ENCODE peak calls at places on chromosomes 1 and 21, in seven cellular contexts. One of them, this sample, is unnamed.

GRCh38 chr1:86906419-86906818 is 7.5 kb downstream of the SELENOF start:
- DNase-seq in AG09309: no peak
- DNase-seq in kidney: no peak
- DNase-seq in pancreas: no peak
- DNase-seq in AG04450: no peak
- DNase-seq in nephron progenitor cell: no peak
- DNase-seq in fibroblast of lung: no peak
- DNase-seq in this sample: no peak

GRCh38 chr1:116881879-116882520 is 27.7 kb upstream of the PTGFRN start:
- DNase-seq in nephron progenitor cell: peak
- DNase-seq in fibroblast of lung: peak
- DNase-seq in pancreas: peak
- DNase-seq in AG09309: peak
- DNase-seq in kidney: no peak
- DNase-seq in AG04450: peak
- DNase-seq in this sample: peak

GRCh38 chr1:155938220-155938627 is 3.2 kb upstream of the RXFP4 start:
- DNase-seq in pancreas: no peak
- DNase-seq in nephron progenitor cell: no peak
- DNase-seq in kidney: no peak
- DNase-seq in AG09309: no peak
- DNase-seq in AG04450: no peak
- DNase-seq in fibroblast of lung: peak
- DNase-seq in this sample: no peak

GRCh38 chr1:40383095-40383487 is 9.6 kb downstream of the SMAP2 start:
- DNase-seq in pancreas: no peak
- DNase-seq in fibroblast of lung: no peak
- DNase-seq in AG04450: no peak
- DNase-seq in nephron progenitor cell: no peak
- DNase-seq in kidney: no peak
- DNase-seq in AG09309: no peak
- DNase-seq in this sample: no peak

GRCh38 chr1:6026095-6026809 is 19.4 kb upstream of the KCNAB2 start:
- DNase-seq in fibroblast of lung: peak
- DNase-seq in nephron progenitor cell: peak
- DNase-seq in kidney: peak
- DNase-seq in AG09309: no peak
- DNase-seq in AG04450: no peak
- DNase-seq in pancreas: peak
- DNase-seq in this sample: peak

GRCh38 chr1:226736001-226736907 is 2.8 kb downstream of the ITPKB start:
- DNase-seq in AG04450: no peak
- DNase-seq in fibroblast of lung: no peak
- DNase-seq in nephron progenitor cell: no peak
- DNase-seq in pancreas: no peak
- DNase-seq in AG09309: no peak
- DNase-seq in kidney: peak
- DNase-seq in this sample: no peak

GRCh38 chr1:200015811-200016210 is 11.7 kb upstream of the NR5A2 start:
- DNase-seq in kidney: no peak
- DNase-seq in AG09309: no peak
- DNase-seq in pancreas: no peak
- DNase-seq in fibroblast of lung: no peak
- DNase-seq in AG04450: no peak
- DNase-seq in nephron progenitor cell: no peak
- DNase-seq in this sample: no peak

GRCh38 chr1:26787381-26787705 is 407 bp upstream of the PIGV start:
- DNase-seq in AG09309: no peak
- DNase-seq in pancreas: no peak
- DNase-seq in nephron progenitor cell: no peak
- DNase-seq in kidney: no peak
- DNase-seq in fibroblast of lung: peak
- DNase-seq in AG04450: no peak
- DNase-seq in this sample: no peak

GRCh38 chr1:191839891-191840290 is 318.4 kb upstream of the RGS18 start:
- DNase-seq in nephron progenitor cell: no peak
- DNase-seq in AG04450: peak
- DNase-seq in fibroblast of lung: peak
- DNase-seq in AG09309: no peak
- DNase-seq in pancreas: no peak
- DNase-seq in kidney: no peak
- DNase-seq in this sample: no peak

GRCh38 chr1:185632659-185633428 is 101.3 kb upstream of the HMCN1 start:
- DNase-seq in AG04450: no peak
- DNase-seq in AG09309: peak
- DNase-seq in pancreas: no peak
- DNase-seq in kidney: no peak
- DNase-seq in nephron progenitor cell: no peak
- DNase-seq in fibroblast of lung: peak
- DNase-seq in this sample: no peak

GRCh38 chr1:151289080-151289935 is 7.2 kb downstream of the ZNF687 start:
- DNase-seq in AG04450: no peak
- DNase-seq in AG09309: no peak
- DNase-seq in nephron progenitor cell: no peak
- DNase-seq in pancreas: no peak
- DNase-seq in fibroblast of lung: no peak
- DNase-seq in kidney: no peak
- DNase-seq in this sample: no peak

GRCh38 chr21:33201945-33202344 is 27.8 kb upstream of the IFNAR2 start:
- DNase-seq in kidney: no peak
- DNase-seq in fibroblast of lung: no peak
- DNase-seq in AG04450: no peak
- DNase-seq in pancreas: no peak
- DNase-seq in AG09309: no peak
- DNase-seq in nephron progenitor cell: no peak
- DNase-seq in this sample: no peak

GRCh38 chr1:202144510-202145324 is at the start of gene ARL8A:
- DNase-seq in fibroblast of lung: peak
- DNase-seq in kidney: peak
- DNase-seq in AG04450: no peak
- DNase-seq in pancreas: peak
- DNase-seq in nephron progenitor cell: peak
- DNase-seq in AG09309: no peak
- DNase-seq in this sample: no peak

GRCh38 chr1:89873250-89873649 is 52.4 kb downstream of the LRRC8D start:
- DNase-seq in AG09309: no peak
- DNase-seq in nephron progenitor cell: no peak
- DNase-seq in pancreas: no peak
- DNase-seq in AG04450: no peak
- DNase-seq in kidney: no peak
- DNase-seq in fibroblast of lung: no peak
- DNase-seq in this sample: no peak
- TF ChIP-seq CTCF in AG09309: no peak
- TF ChIP-seq CTCF in nephron progenitor cell: no peak
- TF ChIP-seq CTCF in pancreas: no peak
- TF ChIP-seq CTCF in AG04450: no peak
- TF ChIP-seq CTCF in kidney: no peak
- TF ChIP-seq CTCF in fibroblast of lung: no peak
- TF ChIP-seq CTCF in this sample: no peak

DNA sequence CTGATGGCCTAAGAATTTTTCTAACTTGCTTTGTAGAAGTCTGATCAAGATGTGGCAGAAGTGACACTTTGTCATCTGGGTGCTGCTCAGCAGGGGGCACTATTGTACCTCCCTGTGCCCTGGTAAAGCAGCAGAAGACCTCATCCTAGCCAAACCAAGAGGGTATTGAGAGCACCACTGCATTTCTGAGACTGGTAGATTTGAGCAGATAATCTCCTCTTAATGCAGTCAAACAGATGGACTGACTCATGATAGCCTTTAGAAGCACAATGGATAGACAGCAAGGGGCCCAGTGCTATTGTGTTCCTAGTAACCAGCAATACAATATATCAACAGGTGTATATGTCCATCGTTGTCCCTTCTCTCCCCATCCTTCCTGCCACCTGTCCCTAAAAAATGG is 5.7 kb downstream of the TPM3 start:
- DNase-seq in AG09309: no peak
- DNase-seq in kidney: no peak
- DNase-seq in fibroblast of lung: peak
- DNase-seq in pancreas: peak
- DNase-seq in AG04450: no peak
- DNase-seq in nephron progenitor cell: peak
- DNase-seq in this sample: no peak
- TF ChIP-seq CTCF in AG09309: peak
- TF ChIP-seq CTCF in kidney: peak
- TF ChIP-seq CTCF in fibroblast of lung: peak
- TF ChIP-seq CTCF in pancreas: peak
- TF ChIP-seq CTCF in AG04450: peak
- TF ChIP-seq CTCF in nephron progenitor cell: peak
- TF ChIP-seq CTCF in this sample: no peak

GRCh38 chr1:229409616-229410369 is 24.1 kb downstream of the ACTA1 start:
- DNase-seq in nephron progenitor cell: no peak
- DNase-seq in AG09309: no peak
- DNase-seq in pancreas: no peak
- DNase-seq in fibroblast of lung: no peak
- DNase-seq in AG04450: no peak
- DNase-seq in kidney: no peak
- DNase-seq in this sample: no peak

GRCh38 chr1:229408458-229409037 is 25.3 kb downstream of the ACTA1 start:
- DNase-seq in pancreas: no peak
- DNase-seq in kidney: no peak
- DNase-seq in fibroblast of lung: no peak
- DNase-seq in nephron progenitor cell: peak
- DNase-seq in AG04450: no peak
- DNase-seq in AG09309: no peak
- DNase-seq in this sample: no peak

GRCh38 chr1:229407206-229408026 is 26.5 kb downstream of the ACTA1 start:
- DNase-seq in fibroblast of lung: no peak
- DNase-seq in kidney: no peak
- DNase-seq in AG04450: no peak
- DNase-seq in nephron progenitor cell: peak
- DNase-seq in AG09309: no peak
- DNase-seq in pancreas: no peak
- DNase-seq in this sample: no peak

GRCh38 chr1:229403573-229403972 is 30.3 kb downstream of the ACTA1 start:
- DNase-seq in nephron progenitor cell: no peak
- DNase-seq in kidney: no peak
- DNase-seq in AG04450: no peak
- DNase-seq in AG09309: no peak
- DNase-seq in pancreas: no peak
- DNase-seq in fibroblast of lung: no peak
- DNase-seq in this sample: no peak

DNA sequence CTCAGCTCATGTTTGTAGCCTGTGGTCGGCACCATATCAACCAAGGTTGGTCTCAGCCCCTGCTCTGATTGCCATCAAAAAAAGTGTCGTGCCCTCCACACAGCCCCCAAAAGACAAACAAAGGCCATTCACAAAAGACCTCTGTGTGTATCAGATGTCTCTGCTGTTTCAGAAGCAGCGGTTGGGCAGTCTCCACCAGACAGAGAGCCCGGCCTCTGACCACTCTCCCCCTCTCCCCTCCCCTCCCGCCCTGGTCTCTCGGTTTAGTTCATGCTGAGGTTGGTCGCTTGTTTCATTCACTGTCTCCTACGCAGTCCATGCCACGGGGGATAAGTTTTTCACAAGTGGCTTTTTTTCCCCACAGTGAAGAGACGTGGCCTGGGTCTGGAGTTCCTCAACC is 27.1 kb downstream of the ACTA1 start:
- DNase-seq in nephron progenitor cell: peak
- DNase-seq in AG04450: no peak
- DNase-seq in kidney: no peak
- DNase-seq in fibroblast of lung: no peak
- DNase-seq in pancreas: no peak
- DNase-seq in AG09309: no peak
- DNase-seq in this sample: no peak
- TF ChIP-seq CTCF in nephron progenitor cell: no peak
- TF ChIP-seq CTCF in AG04450: no peak
- TF ChIP-seq CTCF in kidney: no peak
- TF ChIP-seq CTCF in fibroblast of lung: no peak
- TF ChIP-seq CTCF in pancreas: no peak
- TF ChIP-seq CTCF in AG09309: no peak
- TF ChIP-seq CTCF in this sample: no peak

DNA sequence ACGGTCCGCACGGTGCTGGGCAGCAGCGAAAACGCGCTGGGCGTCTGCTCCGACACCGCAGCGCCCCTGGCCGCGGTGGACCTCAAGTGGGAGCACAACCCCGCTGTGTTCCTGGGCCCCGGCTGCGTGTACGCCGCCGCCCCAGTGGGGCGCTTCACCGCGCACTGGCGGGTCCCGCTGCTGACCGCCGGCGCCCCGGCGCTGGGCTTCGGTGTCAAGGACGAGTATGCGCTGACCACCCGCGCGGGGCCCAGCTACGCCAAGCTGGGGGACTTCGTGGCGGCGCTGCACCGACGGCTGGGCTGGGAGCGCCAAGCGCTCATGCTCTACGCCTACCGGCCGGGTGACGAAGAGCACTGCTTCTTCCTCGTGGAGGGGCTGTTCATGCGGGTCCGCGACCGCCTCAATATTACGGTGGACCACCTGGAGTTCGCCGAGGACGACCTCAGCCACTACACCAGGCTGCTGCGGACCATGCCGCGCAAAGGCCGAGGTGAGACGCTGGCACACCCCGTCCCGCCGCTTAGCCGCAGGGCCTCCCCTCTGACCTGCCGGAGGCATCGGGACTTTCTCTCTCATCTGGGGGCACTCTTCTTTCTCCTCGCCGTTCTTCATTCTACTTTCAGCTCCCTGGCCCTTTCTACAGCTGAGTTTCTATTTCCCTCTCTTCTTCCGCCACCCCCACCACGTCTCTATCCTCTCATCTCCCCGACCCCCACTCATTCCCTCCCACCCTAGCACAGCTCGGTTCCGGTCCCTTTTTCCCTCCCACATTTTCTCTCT is 1.0 kb downstream of the NPR1 start:
- DNase-seq in AG09309: no peak
- DNase-seq in pancreas: no peak
- DNase-seq in nephron progenitor cell: peak
- DNase-seq in kidney: peak
- DNase-seq in AG04450: no peak
- DNase-seq in fibroblast of lung: no peak
- DNase-seq in this sample: no peak
- TF ChIP-seq CTCF in AG09309: no peak
- TF ChIP-seq CTCF in pancreas: no peak
- TF ChIP-seq CTCF in nephron progenitor cell: peak
- TF ChIP-seq CTCF in kidney: no peak
- TF ChIP-seq CTCF in AG04450: peak
- TF ChIP-seq CTCF in fibroblast of lung: no peak
- TF ChIP-seq CTCF in this sample: no peak

GRCh38 chr1:43770111-43770510 is 62.8 kb downstream of the ST3GAL3 start:
- DNase-seq in kidney: no peak
- DNase-seq in nephron progenitor cell: no peak
- DNase-seq in AG09309: no peak
- DNase-seq in fibroblast of lung: no peak
- DNase-seq in AG04450: no peak
- DNase-seq in pancreas: no peak
- DNase-seq in this sample: no peak

GRCh38 chr1:43766818-43767525 is 59.6 kb downstream of the ST3GAL3 start:
- DNase-seq in fibroblast of lung: peak
- DNase-seq in AG09309: no peak
- DNase-seq in kidney: no peak
- DNase-seq in AG04450: no peak
- DNase-seq in nephron progenitor cell: no peak
- DNase-seq in pancreas: no peak
- DNase-seq in this sample: no peak

GRCh38 chr1:43769350-43769908 is 62.1 kb downstream of the ST3GAL3 start:
- DNase-seq in pancreas: no peak
- DNase-seq in AG09309: no peak
- DNase-seq in kidney: no peak
- DNase-seq in nephron progenitor cell: no peak
- DNase-seq in AG04450: no peak
- DNase-seq in fibroblast of lung: no peak
- DNase-seq in this sample: no peak

GRCh38 chr1:43766086-43766784 is 58.9 kb downstream of the ST3GAL3 start:
- DNase-seq in pancreas: no peak
- DNase-seq in AG09309: no peak
- DNase-seq in kidney: no peak
- DNase-seq in AG04450: no peak
- DNase-seq in fibroblast of lung: peak
- DNase-seq in nephron progenitor cell: peak
- DNase-seq in this sample: no peak

GRCh38 chr1:43768168-43768567 is 60.8 kb downstream of the ST3GAL3 start:
- DNase-seq in AG04450: no peak
- DNase-seq in pancreas: no peak
- DNase-seq in AG09309: no peak
- DNase-seq in fibroblast of lung: no peak
- DNase-seq in nephron progenitor cell: no peak
- DNase-seq in kidney: no peak
- DNase-seq in this sample: no peak
- TF ChIP-seq CTCF in AG04450: no peak
- TF ChIP-seq CTCF in pancreas: no peak
- TF ChIP-seq CTCF in AG09309: no peak
- TF ChIP-seq CTCF in fibroblast of lung: no peak
- TF ChIP-seq CTCF in nephron progenitor cell: no peak
- TF ChIP-seq CTCF in kidney: no peak
- TF ChIP-seq CTCF in this sample: no peak